ENCODE peak calls at places on chromosomes 11 and 22, in five cellular contexts. One of them, this sample, is unnamed.

GRCh38 chr22:43625242-43625641 is 186.9 kb downstream of the EFCAB6 start:
- DNase-seq in left ventricle myocardium inferior: no peak
- DNase-seq in GM20000: no peak
- DNase-seq in activated CD4-positive, alpha-beta T cell treated with anti-CD3 and anti-CD28 coated beads, Interleukin-2, amount 50 U/mL, for 48 hours: no peak
- DNase-seq in activated T-cell treated with anti-CD3 and anti-CD28 coated beads, Interleukin-2, amount 50 U/mL, for 48 hours: no peak
- DNase-seq in this sample: no peak

GRCh38 chr11:75532200-75532972 is 6.6 kb upstream of the GDPD5 start:
- DNase-seq in activated T-cell treated with anti-CD3 and anti-CD28 coated beads, Interleukin-2, amount 50 U/mL, for 48 hours: peak
- DNase-seq in activated CD4-positive, alpha-beta T cell treated with anti-CD3 and anti-CD28 coated beads, Interleukin-2, amount 50 U/mL, for 48 hours: peak
- DNase-seq in left ventricle myocardium inferior: peak
- DNase-seq in GM20000: peak
- DNase-seq in this sample: peak

GRCh38 chr11:2913029-2913431 is 16.2 kb downstream of the PHLDA2 start:
- DNase-seq in activated T-cell treated with anti-CD3 and anti-CD28 coated beads, Interleukin-2, amount 50 U/mL, for 48 hours: no peak
- DNase-seq in GM20000: no peak
- DNase-seq in activated CD4-positive, alpha-beta T cell treated with anti-CD3 and anti-CD28 coated beads, Interleukin-2, amount 50 U/mL, for 48 hours: no peak
- DNase-seq in left ventricle myocardium inferior: no peak
- DNase-seq in this sample: no peak

GRCh38 chr11:31687256-31687655 is 123.9 kb downstream of the PAX6 start:
- DNase-seq in GM20000: no peak
- DNase-seq in activated CD4-positive, alpha-beta T cell treated with anti-CD3 and anti-CD28 coated beads, Interleukin-2, amount 50 U/mL, for 48 hours: no peak
- DNase-seq in activated T-cell treated with anti-CD3 and anti-CD28 coated beads, Interleukin-2, amount 50 U/mL, for 48 hours: no peak
- DNase-seq in left ventricle myocardium inferior: no peak
- DNase-seq in this sample: no peak

GRCh38 chr11:115712296-115712695 is 208.1 kb upstream of the CADM1 start:
- DNase-seq in activated CD4-positive, alpha-beta T cell treated with anti-CD3 and anti-CD28 coated beads, Interleukin-2, amount 50 U/mL, for 48 hours: no peak
- DNase-seq in GM20000: no peak
- DNase-seq in activated T-cell treated with anti-CD3 and anti-CD28 coated beads, Interleukin-2, amount 50 U/mL, for 48 hours: no peak
- DNase-seq in left ventricle myocardium inferior: no peak
- DNase-seq in this sample: no peak

GRCh38 chr22:48333816-48334735 is 1493.6 kb downstream of the BRD1 start:
- DNase-seq in activated T-cell treated with anti-CD3 and anti-CD28 coated beads, Interleukin-2, amount 50 U/mL, for 48 hours: no peak
- DNase-seq in activated CD4-positive, alpha-beta T cell treated with anti-CD3 and anti-CD28 coated beads, Interleukin-2, amount 50 U/mL, for 48 hours: no peak
- DNase-seq in left ventricle myocardium inferior: no peak
- DNase-seq in GM20000: no peak
- DNase-seq in this sample: no peak

GRCh38 chr11:35049906-35050531 is 89.0 kb upstream of the CD44 start:
- DNase-seq in GM20000: no peak
- DNase-seq in activated T-cell treated with anti-CD3 and anti-CD28 coated beads, Interleukin-2, amount 50 U/mL, for 48 hours: no peak
- DNase-seq in left ventricle myocardium inferior: no peak
- DNase-seq in activated CD4-positive, alpha-beta T cell treated with anti-CD3 and anti-CD28 coated beads, Interleukin-2, amount 50 U/mL, for 48 hours: no peak
- DNase-seq in this sample: no peak

GRCh38 chr11:88410636-88411035 is 73.1 kb upstream of the CTSC start:
- DNase-seq in left ventricle myocardium inferior: no peak
- DNase-seq in activated CD4-positive, alpha-beta T cell treated with anti-CD3 and anti-CD28 coated beads, Interleukin-2, amount 50 U/mL, for 48 hours: no peak
- DNase-seq in GM20000: no peak
- DNase-seq in activated T-cell treated with anti-CD3 and anti-CD28 coated beads, Interleukin-2, amount 50 U/mL, for 48 hours: no peak
- DNase-seq in this sample: no peak

GRCh38 chr22:46318576-46318975 is 16.9 kb upstream of the TRMU start:
- DNase-seq in activated CD4-positive, alpha-beta T cell treated with anti-CD3 and anti-CD28 coated beads, Interleukin-2, amount 50 U/mL, for 48 hours: no peak
- DNase-seq in left ventricle myocardium inferior: no peak
- DNase-seq in GM20000: no peak
- DNase-seq in activated T-cell treated with anti-CD3 and anti-CD28 coated beads, Interleukin-2, amount 50 U/mL, for 48 hours: no peak
- DNase-seq in this sample: no peak

GRCh38 chr22:43407591-43407990 is 4.2 kb upstream of the MPPED1 start:
- DNase-seq in GM20000: no peak
- DNase-seq in activated T-cell treated with anti-CD3 and anti-CD28 coated beads, Interleukin-2, amount 50 U/mL, for 48 hours: no peak
- DNase-seq in activated CD4-positive, alpha-beta T cell treated with anti-CD3 and anti-CD28 coated beads, Interleukin-2, amount 50 U/mL, for 48 hours: no peak
- DNase-seq in left ventricle myocardium inferior: no peak
- DNase-seq in this sample: no peak

GRCh38 chr11:3201677-3202181 is 16.9 kb downstream of the MRGPRG start:
- DNase-seq in GM20000: no peak
- DNase-seq in left ventricle myocardium inferior: no peak
- DNase-seq in activated T-cell treated with anti-CD3 and anti-CD28 coated beads, Interleukin-2, amount 50 U/mL, for 48 hours: no peak
- DNase-seq in activated CD4-positive, alpha-beta T cell treated with anti-CD3 and anti-CD28 coated beads, Interleukin-2, amount 50 U/mL, for 48 hours: no peak
- DNase-seq in this sample: no peak

GRCh38 chr11:77374611-77375031 is 73.1 kb upstream of the GDPD4 start:
- DNase-seq in activated T-cell treated with anti-CD3 and anti-CD28 coated beads, Interleukin-2, amount 50 U/mL, for 48 hours: no peak
- DNase-seq in left ventricle myocardium inferior: no peak
- DNase-seq in GM20000: no peak
- DNase-seq in activated CD4-positive, alpha-beta T cell treated with anti-CD3 and anti-CD28 coated beads, Interleukin-2, amount 50 U/mL, for 48 hours: no peak
- DNase-seq in this sample: no peak

GRCh38 chr11:63520606-63521170 is 14.8 kb downstream of the LGALS12 start:
- DNase-seq in left ventricle myocardium inferior: no peak
- DNase-seq in activated CD4-positive, alpha-beta T cell treated with anti-CD3 and anti-CD28 coated beads, Interleukin-2, amount 50 U/mL, for 48 hours: no peak
- DNase-seq in GM20000: no peak
- DNase-seq in activated T-cell treated with anti-CD3 and anti-CD28 coated beads, Interleukin-2, amount 50 U/mL, for 48 hours: no peak
- DNase-seq in this sample: no peak

GRCh38 chr11:82533628-82534353 is 199.9 kb downstream of the FAM181B start:
- DNase-seq in activated CD4-positive, alpha-beta T cell treated with anti-CD3 and anti-CD28 coated beads, Interleukin-2, amount 50 U/mL, for 48 hours: no peak
- DNase-seq in left ventricle myocardium inferior: no peak
- DNase-seq in activated T-cell treated with anti-CD3 and anti-CD28 coated beads, Interleukin-2, amount 50 U/mL, for 48 hours: no peak
- DNase-seq in GM20000: no peak
- DNase-seq in this sample: no peak

GRCh38 chr11:105344938-105345337 is 205.4 kb upstream of the CARD18 start:
- DNase-seq in activated CD4-positive, alpha-beta T cell treated with anti-CD3 and anti-CD28 coated beads, Interleukin-2, amount 50 U/mL, for 48 hours: no peak
- DNase-seq in left ventricle myocardium inferior: no peak
- DNase-seq in activated T-cell treated with anti-CD3 and anti-CD28 coated beads, Interleukin-2, amount 50 U/mL, for 48 hours: no peak
- DNase-seq in GM20000: no peak
- DNase-seq in this sample: no peak

GRCh38 chr22:36912694-36913430 is 566 bp upstream of the CSF2RB start:
- DNase-seq in activated T-cell treated with anti-CD3 and anti-CD28 coated beads, Interleukin-2, amount 50 U/mL, for 48 hours: no peak
- DNase-seq in left ventricle myocardium inferior: no peak
- DNase-seq in activated CD4-positive, alpha-beta T cell treated with anti-CD3 and anti-CD28 coated beads, Interleukin-2, amount 50 U/mL, for 48 hours: no peak
- DNase-seq in GM20000: no peak
- DNase-seq in this sample: no peak

GRCh38 chr11:67113231-67113721 is 5.8 kb upstream of the KDM2A start:
- DNase-seq in activated T-cell treated with anti-CD3 and anti-CD28 coated beads, Interleukin-2, amount 50 U/mL, for 48 hours: no peak
- DNase-seq in activated CD4-positive, alpha-beta T cell treated with anti-CD3 and anti-CD28 coated beads, Interleukin-2, amount 50 U/mL, for 48 hours: no peak
- DNase-seq in GM20000: peak
- DNase-seq in left ventricle myocardium inferior: no peak
- DNase-seq in this sample: peak

GRCh38 chr11:91763331-91763730 is 461.3 kb upstream of the FAT3 start:
- DNase-seq in left ventricle myocardium inferior: no peak
- DNase-seq in activated T-cell treated with anti-CD3 and anti-CD28 coated beads, Interleukin-2, amount 50 U/mL, for 48 hours: no peak
- DNase-seq in activated CD4-positive, alpha-beta T cell treated with anti-CD3 and anti-CD28 coated beads, Interleukin-2, amount 50 U/mL, for 48 hours: no peak
- DNase-seq in GM20000: no peak
- DNase-seq in this sample: no peak

GRCh38 chr11:44247508-44247907 is 62.4 kb downstream of the ALX4 start:
- DNase-seq in left ventricle myocardium inferior: no peak
- DNase-seq in GM20000: no peak
- DNase-seq in activated CD4-positive, alpha-beta T cell treated with anti-CD3 and anti-CD28 coated beads, Interleukin-2, amount 50 U/mL, for 48 hours: no peak
- DNase-seq in activated T-cell treated with anti-CD3 and anti-CD28 coated beads, Interleukin-2, amount 50 U/mL, for 48 hours: no peak
- DNase-seq in this sample: no peak

GRCh38 chr22:46557736-46558480 is 20.5 kb upstream of the CELSR1 start:
- DNase-seq in left ventricle myocardium inferior: peak
- DNase-seq in activated CD4-positive, alpha-beta T cell treated with anti-CD3 and anti-CD28 coated beads, Interleukin-2, amount 50 U/mL, for 48 hours: no peak
- DNase-seq in activated T-cell treated with anti-CD3 and anti-CD28 coated beads, Interleukin-2, amount 50 U/mL, for 48 hours: no peak
- DNase-seq in GM20000: no peak
- DNase-seq in this sample: no peak

GRCh38 chr11:75140269-75141138 is 10.4 kb upstream of the SLCO2B1 start:
- DNase-seq in GM20000: peak
- DNase-seq in left ventricle myocardium inferior: peak
- DNase-seq in activated CD4-positive, alpha-beta T cell treated with anti-CD3 and anti-CD28 coated beads, Interleukin-2, amount 50 U/mL, for 48 hours: peak
- DNase-seq in activated T-cell treated with anti-CD3 and anti-CD28 coated beads, Interleukin-2, amount 50 U/mL, for 48 hours: peak
- DNase-seq in this sample: peak

GRCh38 chr22:33873186-33873585 is 47.1 kb downstream of the LARGE1 start:
- DNase-seq in left ventricle myocardium inferior: peak
- DNase-seq in activated CD4-positive, alpha-beta T cell treated with anti-CD3 and anti-CD28 coated beads, Interleukin-2, amount 50 U/mL, for 48 hours: no peak
- DNase-seq in GM20000: no peak
- DNase-seq in activated T-cell treated with anti-CD3 and anti-CD28 coated beads, Interleukin-2, amount 50 U/mL, for 48 hours: no peak
- DNase-seq in this sample: no peak

GRCh38 chr11:77159219-77159936 is 31.3 kb downstream of the MYO7A start:
- DNase-seq in GM20000: no peak
- DNase-seq in left ventricle myocardium inferior: no peak
- DNase-seq in activated T-cell treated with anti-CD3 and anti-CD28 coated beads, Interleukin-2, amount 50 U/mL, for 48 hours: no peak
- DNase-seq in activated CD4-positive, alpha-beta T cell treated with anti-CD3 and anti-CD28 coated beads, Interleukin-2, amount 50 U/mL, for 48 hours: no peak
- DNase-seq in this sample: no peak

GRCh38 chr11:10211470-10211869 is 82.5 kb downstream of the SBF2 start:
- DNase-seq in activated T-cell treated with anti-CD3 and anti-CD28 coated beads, Interleukin-2, amount 50 U/mL, for 48 hours: no peak
- DNase-seq in GM20000: no peak
- DNase-seq in activated CD4-positive, alpha-beta T cell treated with anti-CD3 and anti-CD28 coated beads, Interleukin-2, amount 50 U/mL, for 48 hours: no peak
- DNase-seq in left ventricle myocardium inferior: no peak
- DNase-seq in this sample: no peak

GRCh38 chr11:1504581-1505290 is 18.2 kb upstream of the MOB2 start:
- DNase-seq in activated T-cell treated with anti-CD3 and anti-CD28 coated beads, Interleukin-2, amount 50 U/mL, for 48 hours: no peak
- DNase-seq in activated CD4-positive, alpha-beta T cell treated with anti-CD3 and anti-CD28 coated beads, Interleukin-2, amount 50 U/mL, for 48 hours: no peak
- DNase-seq in GM20000: no peak
- DNase-seq in left ventricle myocardium inferior: peak
- DNase-seq in this sample: no peak

GRCh38 chr11:79287952-79288351 is 152.9 kb downstream of the TENM4 start:
- DNase-seq in activated T-cell treated with anti-CD3 and anti-CD28 coated beads, Interleukin-2, amount 50 U/mL, for 48 hours: no peak
- DNase-seq in GM20000: no peak
- DNase-seq in activated CD4-positive, alpha-beta T cell treated with anti-CD3 and anti-CD28 coated beads, Interleukin-2, amount 50 U/mL, for 48 hours: no peak
- DNase-seq in left ventricle myocardium inferior: no peak
- DNase-seq in this sample: no peak

GRCh38 chr11:126112547-126112946 is 49.9 kb upstream of the CDON start:
- DNase-seq in activated T-cell treated with anti-CD3 and anti-CD28 coated beads, Interleukin-2, amount 50 U/mL, for 48 hours: no peak
- DNase-seq in activated CD4-positive, alpha-beta T cell treated with anti-CD3 and anti-CD28 coated beads, Interleukin-2, amount 50 U/mL, for 48 hours: no peak
- DNase-seq in GM20000: no peak
- DNase-seq in left ventricle myocardium inferior: peak
- DNase-seq in this sample: no peak

GRCh38 chr22:40960137-40960536 is 9.0 kb downstream of the RBX1 start:
- DNase-seq in activated T-cell treated with anti-CD3 and anti-CD28 coated beads, Interleukin-2, amount 50 U/mL, for 48 hours: no peak
- DNase-seq in activated CD4-positive, alpha-beta T cell treated with anti-CD3 and anti-CD28 coated beads, Interleukin-2, amount 50 U/mL, for 48 hours: no peak
- DNase-seq in left ventricle myocardium inferior: no peak
- DNase-seq in GM20000: no peak
- DNase-seq in this sample: no peak

GRCh38 chr22:24532075-24532474 is 22.9 kb downstream of the GUCD1 start:
- DNase-seq in left ventricle myocardium inferior: no peak
- DNase-seq in GM20000: no peak
- DNase-seq in activated T-cell treated with anti-CD3 and anti-CD28 coated beads, Interleukin-2, amount 50 U/mL, for 48 hours: no peak
- DNase-seq in activated CD4-positive, alpha-beta T cell treated with anti-CD3 and anti-CD28 coated beads, Interleukin-2, amount 50 U/mL, for 48 hours: no peak
- DNase-seq in this sample: no peak

GRCh38 chr11:70509476-70509875 is 111.1 kb downstream of the CTTN start:
- DNase-seq in activated T-cell treated with anti-CD3 and anti-CD28 coated beads, Interleukin-2, amount 50 U/mL, for 48 hours: no peak
- DNase-seq in left ventricle myocardium inferior: peak
- DNase-seq in activated CD4-positive, alpha-beta T cell treated with anti-CD3 and anti-CD28 coated beads, Interleukin-2, amount 50 U/mL, for 48 hours: no peak
- DNase-seq in GM20000: no peak
- DNase-seq in this sample: no peak

GRCh38 chr22:25485626-25486545 is 78.6 kb upstream of the GRK3 start:
- DNase-seq in activated CD4-positive, alpha-beta T cell treated with anti-CD3 and anti-CD28 coated beads, Interleukin-2, amount 50 U/mL, for 48 hours: peak
- DNase-seq in activated T-cell treated with anti-CD3 and anti-CD28 coated beads, Interleukin-2, amount 50 U/mL, for 48 hours: peak
- DNase-seq in GM20000: peak
- DNase-seq in left ventricle myocardium inferior: no peak
- DNase-seq in this sample: peak

GRCh38 chr11:35236667-35237003 is 97.7 kb downstream of the CD44 start:
- DNase-seq in activated CD4-positive, alpha-beta T cell treated with anti-CD3 and anti-CD28 coated beads, Interleukin-2, amount 50 U/mL, for 48 hours: no peak
- DNase-seq in left ventricle myocardium inferior: no peak
- DNase-seq in GM20000: no peak
- DNase-seq in activated T-cell treated with anti-CD3 and anti-CD28 coated beads, Interleukin-2, amount 50 U/mL, for 48 hours: no peak
- DNase-seq in this sample: no peak

GRCh38 chr11:62054484-62055121 is 69.2 kb upstream of the INCENP start:
- DNase-seq in activated CD4-positive, alpha-beta T cell treated with anti-CD3 and anti-CD28 coated beads, Interleukin-2, amount 50 U/mL, for 48 hours: no peak
- DNase-seq in activated T-cell treated with anti-CD3 and anti-CD28 coated beads, Interleukin-2, amount 50 U/mL, for 48 hours: no peak
- DNase-seq in left ventricle myocardium inferior: no peak
- DNase-seq in GM20000: no peak
- DNase-seq in this sample: no peak

GRCh38 chr22:17540481-17540880 is 22.8 kb upstream of the SLC25A18 start:
- DNase-seq in activated T-cell treated with anti-CD3 and anti-CD28 coated beads, Interleukin-2, amount 50 U/mL, for 48 hours: no peak
- DNase-seq in activated CD4-positive, alpha-beta T cell treated with anti-CD3 and anti-CD28 coated beads, Interleukin-2, amount 50 U/mL, for 48 hours: no peak
- DNase-seq in GM20000: no peak
- DNase-seq in left ventricle myocardium inferior: no peak
- DNase-seq in this sample: no peak

GRCh38 chr11:11553595-11553994 is 68.2 kb downstream of the GALNT18 start:
- DNase-seq in GM20000: no peak
- DNase-seq in activated CD4-positive, alpha-beta T cell treated with anti-CD3 and anti-CD28 coated beads, Interleukin-2, amount 50 U/mL, for 48 hours: no peak
- DNase-seq in activated T-cell treated with anti-CD3 and anti-CD28 coated beads, Interleukin-2, amount 50 U/mL, for 48 hours: no peak
- DNase-seq in left ventricle myocardium inferior: peak
- DNase-seq in this sample: no peak

GRCh38 chr22:50527921-50528681 is 1.7 kb downstream of the TYMP start:
- DNase-seq in left ventricle myocardium inferior: no peak
- DNase-seq in GM20000: no peak
- DNase-seq in activated T-cell treated with anti-CD3 and anti-CD28 coated beads, Interleukin-2, amount 50 U/mL, for 48 hours: no peak
- DNase-seq in activated CD4-positive, alpha-beta T cell treated with anti-CD3 and anti-CD28 coated beads, Interleukin-2, amount 50 U/mL, for 48 hours: no peak
- DNase-seq in this sample: no peak

This sample was measured in activated naive CD8-positive, alpha-beta T cell treated with anti-CD3 and anti-CD28 coated beads, Interleukin-2, amount 50 U/mL, for 24 hours.